ENCODE peak calls at places on chromosomes 2 and 18, in eight cellular contexts. O is ovary, Q is K562, J is A549, H is uterus, L is A673, V is suprapubic skin, B is upper lobe of left lung. F is an unnamed sample.

GRCh38 chr2:2328847-2329246 is 2.2 kb downstream of the MYT1L start:
- DNase-seq in Q (peak; percentile 10), O (no peak), B (no peak), J (no peak), V (no peak), H (no peak), L (peak; percentile 46), F (no peak)

GRCh38 chr2:73823916-73824523 is 4.7 kb upstream of the STAMBP start:
- DNase-seq in V (no peak), Q (peak; percentile 58), H (no peak), B (no peak), J (peak; percentile 50), L (peak; percentile 79), O (no peak), F (no peak)

GRCh38 chr2:166643980-166644379 is 149.9 kb upstream of the SCN7A start:
- DNase-seq in Q (no peak), H (no peak), O (no peak), B (no peak), J (no peak), V (no peak), L (no peak), F (no peak)

GRCh38 chr2:215434447-215435260 is 1.2 kb downstream of the FN1 start:
- DNase-seq in H (no peak), B (no peak), Q (no peak), L (no peak), O (no peak), V (no peak), J (no peak), F (no peak)

GRCh38 chr2:109205447-109205846 is 76.4 kb downstream of the SH3RF3 start:
- DNase-seq in O (no peak), Q (no peak), B (no peak), L (no peak), H (no peak), J (no peak), V (peak; percentile 50), F (no peak)

GRCh38 chr18:42950732-42951131 is 164.8 kb downstream of the RIT2 start:
- DNase-seq in H (no peak), J (no peak), B (no peak), Q (no peak), L (no peak), O (no peak), V (no peak), F (no peak)

GRCh38 chr2:172545408-172546075 is 10.3 kb upstream of the PDK1 start:
- DNase-seq in B (no peak), O (no peak), J (no peak), V (no peak), Q (no peak), L (no peak), H (no peak), F (no peak)

GRCh38 chr2:153871231-153872221 is at the start of gene GALNT13:
- DNase-seq in H (no peak), Q (no peak), L (no peak), V (peak; percentile 84), J (peak; percentile 47), O (no peak), B (peak; percentile 86), F (peak; percentile 50)

GRCh38 chr2:103875111-103875510 is 978.8 kb upstream of the POU3F3 start:
- DNase-seq in H (no peak), J (no peak), O (no peak), B (no peak), V (no peak), L (no peak), Q (no peak), F (no peak)

GRCh38 chr2:100236166-100236565 is 86.1 kb downstream of the LONRF2 start:
- DNase-seq in L (no peak), O (no peak), J (no peak), Q (no peak), H (no peak), V (peak; percentile 7), B (no peak), F (no peak)

GRCh38 chr2:190763901-190764514 is 115.1 kb downstream of the NAB1 start:
- DNase-seq in Q (peak; percentile 21), V (no peak), O (no peak), L (no peak), J (no peak), B (no peak), H (no peak), F (no peak)

GRCh38 chr2:191521608-191522208 is 156.2 kb upstream of the NABP1 start:
- DNase-seq in B (no peak), H (no peak), J (peak; percentile 41), O (no peak), L (peak; percentile 45), Q (peak; percentile 24), V (no peak), F (no peak)

GRCh38 chr2:143607446-143608110 is 478.4 kb downstream of the ARHGAP15 start:
- DNase-seq in H (no peak), O (no peak), J (no peak), L (peak; percentile 42), B (no peak), V (no peak), Q (no peak), F (no peak)

GRCh38 chr18:23207191-23207955 is 72.1 kb downstream of the CABLES1 start:
- DNase-seq in J (no peak), B (no peak), L (no peak), V (no peak), Q (peak; percentile 83), O (no peak), H (no peak), F (no peak)

GRCh38 chr2:46878886-46879285 is 36.7 kb downstream of the MCFD2 start:
- DNase-seq in O (no peak), H (no peak), J (no peak), B (peak; percentile 22), L (no peak), V (peak; percentile 74), Q (no peak), F (peak; percentile 60)

DNA sequence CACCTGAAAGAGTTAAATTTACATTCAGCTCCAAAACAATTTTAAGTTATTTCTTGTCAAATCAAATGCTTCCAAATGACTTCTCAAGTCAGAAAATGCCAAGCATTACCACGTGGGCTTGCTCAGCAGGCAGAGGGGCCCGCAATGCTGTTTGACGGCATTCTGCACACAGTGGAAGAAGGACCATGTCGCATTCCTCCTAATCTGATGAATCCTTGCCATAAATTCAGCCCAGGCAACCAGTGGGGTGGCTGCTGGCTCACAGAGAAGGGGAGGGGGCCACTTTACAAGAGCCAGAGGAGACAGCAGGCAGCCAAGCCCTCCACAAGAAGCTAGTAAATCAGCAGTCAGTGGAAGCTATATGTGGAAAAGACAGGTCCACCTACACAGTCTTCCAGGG is 56.7 kb downstream of the OSR1 start:
- DNase-seq in B (no peak), V (no peak), O (no peak), H (no peak), J (no peak), L (no peak), Q (no peak), F (no peak)
- H3K4me3 ChIP-seq in B (no peak overlapping the region), V (no peak overlapping the region), O (no peak overlapping the region), H (no peak overlapping the region), J (no peak overlapping the region), L (no peak overlapping the region), Q (no peak overlapping the region), F (no peak overlapping the region)

GRCh38 chr2:27422958-27423357 is 5.5 kb upstream of the NRBP1 start:
- DNase-seq in O (no peak), Q (no peak), B (no peak), L (no peak), V (no peak), H (no peak), J (no peak), F (no peak)

GRCh38 chr2:27427863-27428212 is 593 bp upstream of the NRBP1 start:
- DNase-seq in B (no peak), H (no peak), O (no peak), L (no peak), V (no peak), Q (no peak), J (no peak), F (no peak)

GRCh38 chr2:27428978-27429541 is 629 bp downstream of the NRBP1 start:
- DNase-seq in B (peak; percentile 97), H (peak; percentile 79), O (peak; percentile 84), J (peak; percentile 83), Q (peak; percentile 88), L (peak; percentile 80), V (peak; percentile 86), F (peak; percentile 76)

GRCh38 chr2:27431395-27431794 is 3.0 kb downstream of the NRBP1 start:
- DNase-seq in J (no peak), V (no peak), B (no peak), O (no peak), L (peak; percentile 23), Q (no peak), H (no peak), F (no peak)

GRCh38 chr2:27428213-27428977 is at the start of gene NRBP1:
- DNase-seq in V (peak; percentile 96), J (peak; percentile 88), Q (peak; percentile 93), B (peak; percentile 99), L (peak; percentile 94), H (peak; percentile 91), O (peak; percentile 97), F (peak; percentile 88)
- H3K4me1 ChIP-seq in V (peaks cover 37% of the 10 kb centered on the region), J (peaks cover 27% of the 10 kb centered on the region), Q (peaks cover 18% of the 10 kb centered on the region), B (peaks cover 33% of the 10 kb centered on the region), L (peaks cover 8% of the 10 kb centered on the region), H (no peaks in the 10 kb centered on the region), O (peaks cover 8% of the 10 kb centered on the region), F (peaks cover 4% of the 10 kb centered on the region)

GRCh38 chr2:3454802-3455201 is 64.5 kb downstream of the ADI1 start:
- DNase-seq in H (no peak), J (no peak), L (no peak), B (peak; percentile 76), Q (no peak), O (no peak), V (peak; percentile 59), F (no peak)
- TF ChIP-seq CTCF in H (no peak), J (no peak), L (no peak), B (no peak), Q (no peak), O (no peak), V (no peak), F (no peak)

GRCh38 chr18:34492652-34493051 is 217.4 kb upstream of the DTNA start:
- DNase-seq in L (peak; percentile 4), H (no peak), J (no peak), B (no peak), Q (no peak), V (no peak), O (no peak), F (no peak)
- H3K4me3 ChIP-seq in L (peak overlapping the region; percentile 44), H (peak overlapping the region; percentile 29), J (no peak overlapping the region), B (no peak overlapping the region), Q (no peak overlapping the region), V (peak overlapping the region; percentile 56), O (no peak overlapping the region), F (peak overlapping the region; percentile 68)

GRCh38 chr18:54769526-54770464 is 58.5 kb upstream of the RAB27B start:
- DNase-seq in B (no peak), J (no peak), L (no peak), H (no peak), O (no peak), Q (no peak), V (no peak), F (no peak)
- H3K4me1 ChIP-seq in B (peaks cover 11% of the 10 kb centered on the region), J (peaks cover 39% of the 10 kb centered on the region), L (no peaks in the 10 kb centered on the region), H (no peaks in the 10 kb centered on the region), O (no peaks in the 10 kb centered on the region), Q (no peaks in the 10 kb centered on the region), V (no peaks in the 10 kb centered on the region), F (no peaks in the 10 kb centered on the region)